ENCODE peak calls at places on chromosomes 2 and 18, in four cellular contexts. F is A549, S is K562, D is IMR-90. B is an unnamed sample.

GRCh38 chr2:216064684-216065083 is 16.9 kb downstream of the PECR start:
- DNase-seq in F (no peak), D (no peak), S (no peak), B (no peak)

GRCh38 chr2:15889800-15890498 is 50.4 kb upstream of the MYCN start:
- DNase-seq in F (no peak), S (no peak), D (no peak), B (no peak)

GRCh38 chr2:53202063-53202462 is 565.5 kb upstream of the CHAC2 start:
- DNase-seq in S (no peak), F (peak), D (peak), B (peak)

GRCh38 chr2:229375241-229375640 is 104.2 kb upstream of the PID1 start:
- DNase-seq in D (no peak), F (no peak), S (no peak), B (no peak)

GRCh38 chr2:238439093-238439849 is 12.5 kb downstream of the ASB1 start:
- DNase-seq in S (no peak), D (peak), F (peak), B (no peak)

GRCh38 chr2:138424436-138425140 is 77.0 kb upstream of the SPOPL start:
- DNase-seq in F (no peak), S (no peak), D (no peak), B (no peak)

GRCh38 chr2:221969087-221969829 is 329.5 kb downstream of the PAX3 start:
- DNase-seq in S (peak), F (peak), D (peak), B (peak)

GRCh38 chr18:48563027-48563426 is 24.2 kb downstream of the CTIF start:
- DNase-seq in S (peak), D (peak), F (peak), B (no peak)

GRCh38 chr2:64404743-64405142 is 49.2 kb upstream of the LGALSL start:
- DNase-seq in D (no peak), F (no peak), S (peak), B (peak)

GRCh38 chr2:238408615-238409340 is 17.9 kb upstream of the ASB1 start:
- DNase-seq in S (no peak), F (no peak), D (no peak), B (no peak)

GRCh38 chr2:33242845-33243244 is 233.6 kb upstream of the RASGRP3 start:
- DNase-seq in S (no peak), D (peak), F (peak), B (no peak)

GRCh38 chr18:2984703-2985261 is 28.2 kb downstream of the LPIN2 start:
- DNase-seq in S (no peak), D (no peak), F (peak), B (peak)

GRCh38 chr2:240947176-240947575 is 41.0 kb downstream of the CROCC2 start:
- DNase-seq in D (no peak), S (no peak), F (no peak), B (no peak)

GRCh38 chr18:56083889-56084288 is 495.9 kb upstream of the TCF4 start:
- DNase-seq in F (no peak), D (peak), S (no peak), B (no peak)

GRCh38 chr2:113273031-113273551 is 5.6 kb downstream of the PAX8 start:
- DNase-seq in D (peak), S (peak), F (peak), B (peak)

GRCh38 chr2:46383784-46384456 is 86.7 kb downstream of the EPAS1 start:
- DNase-seq in D (no peak), F (no peak), S (no peak), B (no peak)

DNA sequence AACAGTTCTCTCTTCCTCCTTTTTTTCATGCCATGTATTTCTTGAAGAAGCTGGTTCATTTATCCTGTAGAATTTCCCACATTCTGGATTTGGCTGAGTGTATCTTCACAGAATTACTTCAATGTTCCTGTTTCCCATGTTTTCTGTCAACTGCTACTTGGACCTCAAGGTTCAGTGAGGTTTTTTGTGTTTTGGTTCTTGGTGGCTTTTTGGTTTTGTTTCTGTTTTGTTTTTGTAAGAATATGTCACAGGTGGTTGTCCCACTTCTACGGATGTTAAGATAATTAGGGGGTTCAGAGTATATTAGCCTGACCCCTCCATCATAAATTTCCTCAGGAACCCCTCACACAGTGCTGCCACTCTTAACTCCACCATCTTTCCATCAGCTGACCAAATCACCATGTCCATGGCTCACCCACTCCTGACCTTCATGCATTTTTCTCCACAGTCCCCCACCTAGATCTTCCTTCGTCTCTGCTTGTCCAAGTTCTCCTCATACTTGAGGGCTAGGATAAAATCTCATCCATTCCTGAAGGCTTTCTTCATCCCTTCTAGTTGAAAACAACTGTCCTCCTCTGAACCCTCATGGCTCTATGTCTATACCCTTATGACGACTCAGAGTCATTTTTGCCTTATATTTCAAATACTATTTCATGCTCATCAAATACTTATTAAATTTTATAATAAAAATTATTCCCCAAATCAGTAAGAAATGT is 40.4 kb downstream of the PLEKHM3 start:
- DNase-seq in D (no peak), S (no peak), F (no peak), B (no peak)
- TF ChIP-seq MAZ in D (no peak), S (no peak), F (no peak), B (no peak)

GRCh38 chr2:54871457-54872103 is 148.1 kb downstream of the EML6 start:
- DNase-seq in S (no peak), D (peak), F (peak), B (peak)

GRCh38 chr2:54867457-54867856 is 144.0 kb downstream of the EML6 start:
- DNase-seq in S (no peak), F (no peak), D (no peak), B (no peak)

GRCh38 chr2:54876764-54877163 is 153.3 kb downstream of the EML6 start:
- DNase-seq in S (no peak), D (no peak), F (no peak), B (no peak)

GRCh38 chr2:54878182-54878581 is 154.7 kb downstream of the EML6 start:
- DNase-seq in S (no peak), D (no peak), F (no peak), B (no peak)

DNA sequence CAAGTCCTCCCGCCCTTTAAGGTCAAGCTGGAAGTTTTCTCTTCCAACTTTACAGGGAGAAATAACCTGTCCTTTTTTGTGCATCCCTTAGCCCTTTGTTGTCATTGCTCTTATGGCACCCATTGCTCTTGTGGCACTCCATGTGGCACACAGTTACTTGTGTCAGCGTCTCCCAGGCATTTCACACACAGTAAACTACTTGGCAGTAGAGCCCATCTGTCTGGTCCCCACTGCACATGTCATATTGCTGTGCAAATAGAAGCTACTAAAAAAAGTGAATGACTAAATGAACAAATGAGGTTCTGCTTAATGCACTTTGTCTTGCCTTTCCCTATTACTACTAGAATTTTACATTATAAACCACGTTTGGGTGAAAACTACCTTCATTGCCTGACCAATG is 149.3 kb downstream of the EML6 start:
- DNase-seq in D (no peak), F (no peak), S (no peak), B (no peak)
- TF ChIP-seq MAZ in D (no peak), F (no peak), S (no peak), B (no peak)

DNA sequence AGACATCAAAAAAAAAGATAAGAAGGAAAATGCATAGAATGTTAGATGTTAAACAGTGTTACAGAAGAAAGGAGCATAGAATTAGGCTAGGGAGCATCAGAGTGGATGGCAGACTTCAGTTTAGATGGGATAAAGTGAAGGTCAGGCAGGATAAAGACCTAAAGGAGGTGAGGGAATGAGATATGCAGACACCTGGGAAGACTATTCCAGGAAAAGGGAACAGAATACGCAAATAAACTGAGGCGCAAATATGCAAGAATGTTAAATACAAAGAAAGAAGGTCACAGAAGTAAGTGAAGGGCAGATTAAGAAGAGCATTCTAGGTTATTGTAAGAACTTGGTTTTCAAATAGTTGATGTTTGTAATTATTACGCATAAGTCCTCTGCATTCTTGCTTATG is 116.3 kb upstream of the REG3A start:
- DNase-seq in F (no peak), S (no peak), D (no peak), B (no peak)
- TF ChIP-seq MAZ in F (no peak), S (no peak), D (no peak), B (no peak)

DNA sequence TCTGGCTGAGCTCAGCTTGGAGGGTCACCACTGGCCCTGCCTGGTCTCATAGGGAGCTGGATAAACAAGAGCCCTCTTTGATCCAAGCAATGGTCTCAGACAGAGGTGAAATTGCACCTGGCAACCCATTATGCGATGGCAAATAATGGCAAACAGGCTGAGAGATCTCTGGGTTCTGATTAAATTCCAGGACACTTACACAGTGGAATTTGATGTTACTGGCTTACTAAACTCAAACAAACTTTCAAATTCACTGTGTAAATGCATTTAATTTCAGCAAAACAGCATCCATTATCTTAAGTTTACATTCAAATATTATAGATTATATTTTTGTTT is 19.5 kb upstream of the STAT4 start:
- DNase-seq in F (peak), D (no peak), S (no peak), B (no peak)
- TF ChIP-seq MAZ in F (no peak), D (no peak), S (no peak), B (no peak)

GRCh38 chr2:156294945-156295580 is 37.5 kb downstream of the NR4A2 start:
- DNase-seq in F (no peak), S (no peak), D (no peak), B (no peak)
- TF ChIP-seq MAZ in F (no peak), S (no peak), D (no peak), B (no peak)

GRCh38 chr2:104897515-104898184 is 43.7 kb downstream of the POU3F3 start:
- DNase-seq in S (peak), D (peak), F (no peak), B (no peak)
- TF ChIP-seq MAZ in S (no peak), D (no peak), F (no peak), B (no peak)

GRCh38 chr18:29041976-29042375 is 865.0 kb upstream of the CDH2 start:
- DNase-seq in F (no peak), S (no peak), D (no peak), B (no peak)
- TF ChIP-seq MAZ in F (no peak), S (no peak), D (no peak), B (no peak)

GRCh38 chr2:14756981-14757657 is 124.6 kb downstream of the LRATD1 start:
- DNase-seq in S (no peak), F (peak), D (peak), B (no peak)
- TF ChIP-seq MAZ in S (no peak), F (no peak), D (no peak), B (no peak)

GRCh38 chr18:13890962-13891361 is 24.4 kb downstream of the MC2R start:
- DNase-seq in F (no peak), D (no peak), S (no peak), B (no peak)
- TF ChIP-seq MAZ in F (no peak), D (no peak), S (no peak), B (no peak)